ENCODE peak calls at places on chromosomes 16 and 17, in five cellular contexts. One of them, this sample, is unnamed.

GRCh38 chr16:89693289-89693731 is 6.8 kb downstream of the CDK10 start:
- DNase-seq in PC-3: no peak
- DNase-seq in ovary: no peak
- DNase-seq in H9: no peak
- DNase-seq in cardiac muscle cell: no peak
- DNase-seq in this sample: no peak

GRCh38 chr17:83053779-83054451 is 25.5 kb upstream of the METRNL start:
- DNase-seq in cardiac muscle cell: no peak
- DNase-seq in ovary: peak; percentile 25
- DNase-seq in PC-3: no peak
- DNase-seq in H9: no peak
- DNase-seq in this sample: peak; percentile 32

GRCh38 chr17:31595076-31595475 is 203.6 kb downstream of the RAB11FIP4 start:
- DNase-seq in ovary: no peak
- DNase-seq in cardiac muscle cell: no peak
- DNase-seq in PC-3: peak; percentile 30
- DNase-seq in H9: no peak
- DNase-seq in this sample: no peak

GRCh38 chr17:69814031-69814430 is 261.0 kb upstream of the KCNJ16 start:
- DNase-seq in PC-3: no peak
- DNase-seq in ovary: no peak
- DNase-seq in H9: no peak
- DNase-seq in cardiac muscle cell: no peak
- DNase-seq in this sample: no peak

GRCh38 chr17:55778389-55779118 is 27.7 kb downstream of the PCTP start:
- DNase-seq in PC-3: no peak
- DNase-seq in H9: no peak
- DNase-seq in ovary: no peak
- DNase-seq in cardiac muscle cell: no peak
- DNase-seq in this sample: no peak

GRCh38 chr17:77899494-77899893 is 59.0 kb upstream of the TNRC6C start:
- DNase-seq in ovary: no peak
- DNase-seq in H9: no peak
- DNase-seq in cardiac muscle cell: peak; percentile 13
- DNase-seq in PC-3: no peak
- DNase-seq in this sample: no peak

GRCh38 chr16:1177750-1178149 is 24.8 kb downstream of the CACNA1H start:
- DNase-seq in PC-3: no peak
- DNase-seq in H9: no peak
- DNase-seq in ovary: no peak
- DNase-seq in cardiac muscle cell: no peak
- DNase-seq in this sample: no peak

GRCh38 chr17:4490109-4490591 is 8.5 kb upstream of the SPNS2 start:
- DNase-seq in ovary: no peak
- DNase-seq in cardiac muscle cell: no peak
- DNase-seq in PC-3: no peak
- DNase-seq in H9: no peak
- DNase-seq in this sample: no peak

GRCh38 chr17:39757931-39758873 is 20.5 kb downstream of the GRB7 start:
- DNase-seq in ovary: no peak
- DNase-seq in PC-3: no peak
- DNase-seq in H9: no peak
- DNase-seq in cardiac muscle cell: no peak
- DNase-seq in this sample: peak; percentile 54

GRCh38 chr17:70239391-70239826 is 70.1 kb downstream of the KCNJ2 start:
- DNase-seq in H9: no peak
- DNase-seq in PC-3: no peak
- DNase-seq in cardiac muscle cell: no peak
- DNase-seq in ovary: no peak
- DNase-seq in this sample: peak; percentile 4

GRCh38 chr17:75412455-75413317 is 7.2 kb upstream of the GRB2 start:
- DNase-seq in H9: peak; percentile 84
- DNase-seq in ovary: peak; percentile 66
- DNase-seq in cardiac muscle cell: peak; percentile 72
- DNase-seq in PC-3: peak; percentile 88
- DNase-seq in this sample: peak; percentile 81

GRCh38 chr17:42623732-42624596 is 14.5 kb downstream of the TUBG1 start:
- DNase-seq in PC-3: peak; percentile 91
- DNase-seq in cardiac muscle cell: no peak
- DNase-seq in ovary: no peak
- DNase-seq in H9: no peak
- DNase-seq in this sample: peak; percentile 95

GRCh38 chr17:4536742-4537411 is 18.3 kb downstream of the MYBBP1A start:
- DNase-seq in PC-3: no peak
- DNase-seq in cardiac muscle cell: peak; percentile 71
- DNase-seq in H9: no peak
- DNase-seq in ovary: peak; percentile 43
- DNase-seq in this sample: no peak

GRCh38 chr16:66408181-66409048 is 18.7 kb upstream of the BEAN1 start:
- DNase-seq in PC-3: peak; percentile 80
- DNase-seq in cardiac muscle cell: peak; percentile 85
- DNase-seq in H9: no peak
- DNase-seq in ovary: no peak
- DNase-seq in this sample: peak; percentile 34

GRCh38 chr17:29611351-29612093 is 11.2 kb downstream of the CORO6 start:
- DNase-seq in cardiac muscle cell: no peak
- DNase-seq in PC-3: no peak
- DNase-seq in ovary: no peak
- DNase-seq in H9: no peak
- DNase-seq in this sample: no peak

GRCh38 chr16:85563031-85563430 is 50.1 kb upstream of the GSE1 start:
- DNase-seq in PC-3: no peak
- DNase-seq in H9: no peak
- DNase-seq in cardiac muscle cell: no peak
- DNase-seq in ovary: no peak
- DNase-seq in this sample: no peak
- H3K4me1 ChIP-seq in PC-3: peaks cover 24% of the 10 kb centered on the region
- H3K4me1 ChIP-seq in H9: peaks cover 14% of the 10 kb centered on the region
- H3K4me1 ChIP-seq in cardiac muscle cell: peaks cover 53% of the 10 kb centered on the region
- H3K4me1 ChIP-seq in ovary: peaks cover 8% of the 10 kb centered on the region
- H3K4me1 ChIP-seq in this sample: peaks cover 5% of the 10 kb centered on the region

GRCh38 chr16:57807252-57807967 is 5.1 kb upstream of the KIFC3 start:
- DNase-seq in cardiac muscle cell: no peak
- DNase-seq in ovary: no peak
- DNase-seq in PC-3: peak; percentile 58
- DNase-seq in H9: no peak
- DNase-seq in this sample: no peak
- H3K27ac ChIP-seq in cardiac muscle cell: no peak overlapping the region
- H3K27ac ChIP-seq in ovary: no peak overlapping the region
- H3K27ac ChIP-seq in PC-3: peak overlapping the region; percentile 90
- H3K27ac ChIP-seq in H9: no peak overlapping the region
- H3K27ac ChIP-seq in this sample: no peak overlapping the region

DNA sequence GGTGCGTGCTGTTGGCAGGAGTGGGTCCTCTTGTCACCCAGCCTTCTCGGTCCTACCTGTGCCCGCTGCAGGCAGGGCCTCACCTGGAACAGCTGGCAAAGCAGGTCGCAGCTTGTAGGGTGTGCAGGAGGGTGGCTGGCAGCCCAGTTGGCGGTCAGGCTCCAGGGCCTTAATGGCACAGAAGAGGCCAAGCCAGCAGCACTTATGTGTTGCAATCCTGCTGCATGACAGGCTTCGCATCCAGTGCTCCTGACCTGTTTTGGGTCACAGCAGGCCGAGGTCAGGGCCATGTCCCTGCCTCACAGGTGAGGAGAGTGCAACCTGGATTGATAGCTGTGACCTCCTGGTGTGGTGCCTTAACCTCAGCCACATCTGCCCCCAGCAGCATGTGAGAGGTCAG is 31.9 kb downstream of the ZC3H18 start:
- DNase-seq in cardiac muscle cell: no peak
- DNase-seq in ovary: no peak
- DNase-seq in H9: no peak
- DNase-seq in PC-3: no peak
- DNase-seq in this sample: no peak
- H3K27me3 ChIP-seq in cardiac muscle cell: no peaks in the 10 kb centered on the region
- H3K27me3 ChIP-seq in ovary: no peaks in the 10 kb centered on the region
- H3K27me3 ChIP-seq in H9: no peaks in the 10 kb centered on the region
- H3K27me3 ChIP-seq in PC-3: no peaks in the 10 kb centered on the region
- H3K27me3 ChIP-seq in this sample: no peaks in the 10 kb centered on the region

GRCh38 chr16:84996365-84996764 is 15.0 kb downstream of the ZDHHC7 start:
- DNase-seq in H9: no peak
- DNase-seq in ovary: no peak
- DNase-seq in PC-3: no peak
- DNase-seq in cardiac muscle cell: no peak
- DNase-seq in this sample: no peak
- H3K4me1 ChIP-seq in H9: no peaks in the 10 kb centered on the region
- H3K4me1 ChIP-seq in ovary: peaks cover 20% of the 10 kb centered on the region
- H3K4me1 ChIP-seq in PC-3: peaks cover 64% of the 10 kb centered on the region
- H3K4me1 ChIP-seq in cardiac muscle cell: peaks cover 7% of the 10 kb centered on the region
- H3K4me1 ChIP-seq in this sample: peaks cover 11% of the 10 kb centered on the region

DNA sequence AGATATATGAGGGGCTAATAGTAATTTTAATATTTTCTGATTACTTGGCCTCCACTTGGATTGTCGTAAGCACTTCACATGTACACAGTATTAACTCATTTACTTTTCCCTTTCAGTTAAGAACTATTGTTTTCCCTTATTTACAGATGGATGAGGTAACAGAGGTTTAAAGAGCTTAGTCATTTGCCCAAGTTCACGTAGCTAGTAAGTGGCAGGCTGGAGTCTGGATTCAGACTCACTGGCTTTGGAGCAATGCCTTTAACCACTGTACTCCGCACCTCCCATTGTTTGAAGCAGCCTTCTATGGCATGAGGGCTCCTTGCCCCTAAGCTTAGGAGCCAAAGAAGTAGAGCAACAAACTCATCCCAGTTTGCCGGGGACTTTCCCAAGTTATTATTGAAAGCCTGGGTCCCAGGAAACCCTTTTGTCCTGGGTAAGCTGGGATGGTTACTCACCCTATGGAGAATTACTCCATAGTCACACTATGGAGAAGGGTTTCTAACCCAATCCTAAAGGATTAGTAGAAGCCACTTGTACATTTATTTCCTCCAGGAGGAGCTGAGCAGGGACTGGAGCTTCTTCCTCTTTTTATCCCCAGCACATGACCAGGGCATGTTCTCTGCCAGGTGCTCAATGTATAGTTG is 12.3 kb downstream of the FOXL1 start:
- DNase-seq in cardiac muscle cell: peak; percentile 69
- DNase-seq in ovary: no peak
- DNase-seq in PC-3: peak; percentile 89
- DNase-seq in H9: no peak
- DNase-seq in this sample: no peak
- H3K27ac ChIP-seq in cardiac muscle cell: no peak overlapping the region
- H3K27ac ChIP-seq in ovary: no peak overlapping the region
- H3K27ac ChIP-seq in PC-3: peak overlapping the region; percentile 99
- H3K27ac ChIP-seq in H9: no peak overlapping the region
- H3K27ac ChIP-seq in this sample: no peak overlapping the region